ENCODE peak calls at places on chromosomes 1 and 21, in five cellular contexts. W, T, G, C and S are unnamed samples.

GRCh38 chr1:39109653-39110052 is 83.5 kb downstream of the NDUFS5 start:
- DNase-seq in W (no peak), T (no peak), G (no peak), C (no peak), S (no peak)

GRCh38 chr1:30225336-30225735 is 498.0 kb downstream of the MATN1 start:
- DNase-seq in W (no peak), T (no peak), G (no peak), C (no peak), S (no peak)

GRCh38 chr1:56644064-56644940 is 812 bp upstream of the PRKAA2 start:
- DNase-seq in W (no peak), T (no peak), G (no peak), C (no peak), S (no peak)

GRCh38 chr1:39866767-39867166 is 16.5 kb downstream of the TRIT1 start:
- DNase-seq in W (no peak), T (no peak), G (no peak), C (no peak), S (no peak)

GRCh38 chr1:229035054-229035747 is 235.7 kb upstream of the RAB4A start:
- DNase-seq in W (no peak), T (no peak), G (no peak), C (no peak), S (no peak)

GRCh38 chr1:99171126-99171813 is 93.0 kb upstream of the PLPPR4 start:
- DNase-seq in W (no peak), T (no peak), G (no peak), C (no peak), S (no peak)

GRCh38 chr21:29265690-29266479 is 32.8 kb upstream of the BACH1 start:
- DNase-seq in W (peak), T (no peak), G (no peak), C (no peak), S (no peak)

GRCh38 chr1:36112823-36113222 is 12.2 kb downstream of the COL8A2 start:
- DNase-seq in W (no peak), T (no peak), G (no peak), C (no peak), S (no peak)

GRCh38 chr1:232968965-232969364 is 18.6 kb downstream of the NTPCR start:
- DNase-seq in W (no peak), T (peak), G (peak), C (no peak), S (no peak)

GRCh38 chr1:54273092-54273836 is 73.3 kb downstream of the MRPL37 start:
- DNase-seq in W (peak), T (peak), G (no peak), C (peak), S (no peak)

GRCh38 chr1:152623203-152623844 is 421 bp upstream of the LCE3A start:
- DNase-seq in W (peak), T (no peak), G (no peak), C (peak), S (no peak)

GRCh38 chr1:190344454-190344853 is 133.2 kb downstream of the BRINP3 start:
- DNase-seq in W (no peak), T (no peak), G (no peak), C (no peak), S (no peak)

GRCh38 chr1:155983191-155984023 is 5.1 kb upstream of the ARHGEF2 start:
- DNase-seq in W (peak), T (peak), G (no peak), C (peak), S (no peak)

GRCh38 chr1:119771016-119771415 is 2.3 kb upstream of the HMGCS2 start:
- DNase-seq in W (peak), T (peak), G (no peak), C (no peak), S (no peak)

GRCh38 chr1:6944434-6944833 is 159.2 kb downstream of the CAMTA1 start:
- DNase-seq in W (no peak), T (no peak), G (no peak), C (no peak), S (no peak)

GRCh38 chr1:205522692-205523091 is 18.2 kb downstream of the CDK18 start:
- DNase-seq in W (no peak), T (no peak), G (no peak), C (no peak), S (no peak)

GRCh38 chr1:210754931-210755670 is 378.8 kb downstream of the KCNH1 start:
- DNase-seq in W (peak), T (no peak), G (peak), C (no peak), S (no peak)

GRCh38 chr1:232432313-232432712 is 197.6 kb downstream of the SIPA1L2 start:
- DNase-seq in W (peak), T (no peak), G (no peak), C (no peak), S (no peak)

GRCh38 chr21:45838636-45839035 is 142.9 kb upstream of the COL6A1 start:
- DNase-seq in W (no peak), T (no peak), G (no peak), C (no peak), S (no peak)

GRCh38 chr1:93448983-93449805 is 1.3 kb downstream of the FNBP1L start:
- DNase-seq in W (peak), T (no peak), G (peak), C (no peak), S (peak)

GRCh38 chr1:147600119-147601111 is 59.1 kb downstream of the BCL9 start:
- DNase-seq in W (peak), T (no peak), G (no peak), C (no peak), S (no peak)

GRCh38 chr1:7695181-7696117 is 75.6 kb upstream of the VAMP3 start:
- DNase-seq in W (no peak), T (no peak), G (no peak), C (no peak), S (no peak)

GRCh38 chr1:64743954-64744491 is 852 bp upstream of the RAVER2 start:
- DNase-seq in W (no peak), T (peak), G (no peak), C (no peak), S (peak)

GRCh38 chr1:150302338-150302737 is 8.7 kb downstream of the MRPS21 start:
- DNase-seq in W (no peak), T (no peak), G (no peak), C (peak), S (no peak)

GRCh38 chr21:45014747-45015468 is 59.5 kb upstream of the ADARB1 start:
- DNase-seq in W (peak), T (no peak), G (no peak), C (no peak), S (no peak)

GRCh38 chr1:92795166-92795565 is 10.3 kb upstream of the EVI5 start:
- DNase-seq in W (no peak), T (no peak), G (no peak), C (no peak), S (no peak)

GRCh38 chr1:19156676-19157075 is 53.4 kb downstream of the UBR4 start:
- DNase-seq in W (no peak), T (peak), G (peak), C (no peak), S (no peak)

GRCh38 chr21:37071561-37072238 is 1.2 kb downstream of the PIGP start:
- DNase-seq in W (peak), T (peak), G (peak), C (peak), S (peak)

GRCh38 chr1:28449904-28450303 is 55.9 kb upstream of the RCC1 start:
- DNase-seq in W (no peak), T (no peak), G (no peak), C (no peak), S (no peak)

GRCh38 chr21:27590271-27590670 is 623.4 kb upstream of the ADAMTS5 start:
- DNase-seq in W (no peak), T (peak), G (no peak), C (no peak), S (no peak)

GRCh38 chr21:34762761-34763160 is 94.0 kb downstream of the CLIC6 start:
- DNase-seq in W (no peak), T (no peak), G (no peak), C (no peak), S (no peak)

GRCh38 chr1:26550946-26551345 is 21.4 kb downstream of the RPS6KA1 start:
- DNase-seq in W (no peak), T (no peak), G (no peak), C (no peak), S (no peak)

GRCh38 chr21:34973685-34974084 is 75.4 kb downstream of the RUNX1 start:
- DNase-seq in W (no peak), T (no peak), G (no peak), C (no peak), S (no peak)

GRCh38 chr1:19877821-19878636 is 4.2 kb upstream of the OTUD3 start:
- DNase-seq in W (peak), T (no peak), G (peak), C (no peak), S (no peak)

GRCh38 chr1:55823521-55824296 is 608.5 kb upstream of the USP24 start:
- DNase-seq in W (no peak), T (no peak), G (no peak), C (no peak), S (no peak)

GRCh38 chr1:237672748-237673147 is 218.0 kb downstream of the ZP4 start:
- DNase-seq in W (peak), T (no peak), G (no peak), C (no peak), S (no peak)

GRCh38 chr1:162236622-162237021 is 140.0 kb downstream of the SPATA46 start:
- DNase-seq in W (no peak), T (no peak), G (no peak), C (no peak), S (no peak)

GRCh38 chr1:19398309-19398760 is 86.2 kb downstream of the SLC66A1 start:
- DNase-seq in W (no peak), T (no peak), G (no peak), C (peak), S (no peak)

GRCh38 chr1:20281801-20282200 is 8.9 kb upstream of the VWA5B1 start:
- DNase-seq in W (no peak), T (no peak), G (no peak), C (no peak), S (no peak)

GRCh38 chr1:100039571-100039970 is 69.8 kb downstream of the SLC35A3 start:
- DNase-seq in W (no peak), T (no peak), G (no peak), C (no peak), S (no peak)

GRCh38 chr1:14598498-14599172 is at the start of gene KAZN:
- DNase-seq in W (peak), T (no peak), G (peak), C (peak), S (peak)
- H3K4me3 ChIP-seq in W (peak), T (peak), G (peak), C (peak), S (peak)

DNA sequence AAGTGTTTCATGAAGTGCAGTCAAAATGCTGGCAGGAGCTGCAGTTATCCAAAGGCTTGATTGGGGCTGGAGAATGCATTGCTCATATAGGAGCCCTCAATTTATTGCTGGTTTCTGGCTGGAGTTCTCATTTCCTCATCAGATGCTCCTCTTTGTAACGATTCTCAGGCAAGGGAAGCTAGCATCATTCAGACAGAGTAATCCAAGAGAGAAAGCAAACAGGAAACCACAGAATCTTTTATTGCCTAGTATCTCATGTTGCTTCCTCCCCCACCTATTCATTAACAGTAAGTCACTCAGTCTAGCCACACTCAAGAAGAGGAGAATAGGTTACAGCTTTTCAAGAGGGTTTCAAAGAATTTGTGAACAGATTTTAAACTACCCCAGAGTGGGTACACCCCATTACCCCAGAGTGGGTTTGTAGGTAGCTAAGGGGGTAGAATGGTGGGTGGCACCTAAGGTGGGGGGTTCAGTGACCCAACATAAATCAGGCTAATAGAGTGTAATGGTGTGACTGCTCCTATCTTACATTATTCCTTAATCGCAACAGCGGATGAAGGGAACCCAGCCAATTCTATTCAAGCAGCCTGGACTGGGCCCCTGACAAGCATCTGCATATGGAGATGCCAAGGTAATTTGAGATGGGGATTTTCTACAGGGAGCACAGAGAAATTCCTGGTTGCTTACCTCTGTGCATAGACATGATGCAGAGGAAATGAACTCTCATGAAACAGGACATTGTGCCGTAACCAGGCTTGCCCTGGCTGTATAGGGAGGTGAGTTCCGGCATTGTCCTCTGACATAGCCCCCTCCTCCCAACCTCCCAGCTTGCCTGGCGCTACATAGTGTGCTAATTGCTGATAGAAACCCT is 67.2 kb downstream of the KCNJ15 start:
- DNase-seq in W (peak), T (no peak), G (no peak), C (no peak), S (no peak)
- H3K27ac ChIP-seq in W (no peak), T (no peak), G (no peak), C (no peak), S (no peak)

GRCh38 chr1:160161965-160162705 is 10.7 kb downstream of the ATP1A4 start:
- DNase-seq in W (no peak), T (peak), G (no peak), C (peak), S (no peak)
- TF ChIP-seq CTCF in W (no peak), T (peak), G (no peak), C (no peak), S (no peak)

GRCh38 chr1:214688891-214689290 is 85.9 kb downstream of the CENPF start:
- DNase-seq in W (no peak), T (no peak), G (no peak), C (no peak), S (no peak)

GRCh38 chr1:214683596-214683995 is 80.6 kb downstream of the CENPF start:
- DNase-seq in W (no peak), T (no peak), G (no peak), C (no peak), S (no peak)

GRCh38 chr1:214685906-214686305 is 82.9 kb downstream of the CENPF start:
- DNase-seq in W (peak), T (no peak), G (no peak), C (no peak), S (no peak)

DNA sequence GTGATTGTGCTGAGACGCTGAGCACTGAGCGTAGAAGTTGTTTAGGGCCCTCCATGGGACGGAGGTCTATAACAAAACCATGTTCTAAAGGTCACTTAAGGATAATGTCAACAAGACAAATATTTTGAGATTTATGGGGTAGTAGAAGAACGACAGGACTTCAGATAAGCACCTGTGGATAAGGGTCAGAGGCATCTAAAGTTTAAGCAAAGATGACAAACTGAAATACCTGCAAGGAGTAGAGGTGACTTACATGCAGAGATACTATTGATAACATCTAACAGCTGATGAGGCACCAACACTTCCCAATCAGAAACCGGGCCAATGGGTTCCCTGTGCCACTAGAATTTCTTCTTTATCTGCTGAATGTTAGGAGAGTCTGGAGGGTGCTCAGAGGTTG is 83.5 kb downstream of the CENPF start:
- DNase-seq in W (no peak), T (no peak), G (no peak), C (no peak), S (no peak)
- H3K4me3 ChIP-seq in W (no peak), T (no peak), G (no peak), C (no peak), S (no peak)

GRCh38 chr1:32743380-32744062 is 41.0 kb upstream of the SYNC start:
- DNase-seq in W (no peak), T (no peak), G (no peak), C (no peak), S (no peak)

GRCh38 chr1:32742132-32742947 is 39.8 kb upstream of the SYNC start:
- DNase-seq in W (no peak), T (peak), G (peak), C (peak), S (peak)

GRCh38 chr1:32744063-32744410 is 41.5 kb upstream of the SYNC start:
- DNase-seq in W (no peak), T (no peak), G (no peak), C (no peak), S (no peak)

GRCh38 chr1:32741417-32742131 is 39.0 kb upstream of the SYNC start:
- DNase-seq in W (no peak), T (peak), G (no peak), C (peak), S (peak)

GRCh38 chr1:32742956-32743355 is 40.4 kb upstream of the SYNC start:
- DNase-seq in W (no peak), T (peak), G (no peak), C (no peak), S (no peak)
- H3K27ac ChIP-seq in W (no peak), T (no peak), G (peak), C (peak), S (peak)